ENCODE peak calls at places on chromosomes 2 and 18, in seven cellular contexts. S is NB4, L is mammary epithelial cell, D is AG10803, T is omental fat pad, F is heart left ventricle, P is MCF 10A. N is an unnamed sample.

GRCh38 chr2:30677861-30678385 is 129.3 kb downstream of the CAPN13 start:
- DNase-seq in S (no peak), L (no peak), D (no peak), T (no peak), F (no peak), P (no peak), N (no peak)

GRCh38 chr2:84494070-84494469 is 22.2 kb upstream of the DNAH6 start:
- DNase-seq in S (no peak), L (peak), D (peak), T (no peak), F (no peak), P (no peak), N (no peak)

GRCh38 chr2:237501892-237502513 is 15.0 kb downstream of the MLPH start:
- DNase-seq in S (no peak), L (no peak), D (peak), T (no peak), F (no peak), P (no peak), N (no peak)

GRCh38 chr18:44903327-44903726 is 222.6 kb downstream of the SETBP1 start:
- DNase-seq in S (no peak), L (no peak), D (no peak), T (no peak), F (no peak), P (no peak), N (no peak)

GRCh38 chr2:225010804-225011203 is 31.5 kb downstream of the DOCK10 start:
- DNase-seq in S (no peak), L (peak), D (peak), T (no peak), F (no peak), P (peak), N (no peak)

GRCh38 chr2:230472619-230473018 is 56.6 kb downstream of the SP100 start:
- DNase-seq in S (peak), L (peak), D (peak), T (no peak), F (no peak), P (peak), N (no peak)

GRCh38 chr2:45904931-45905642 is 253.6 kb downstream of the PRKCE start:
- DNase-seq in S (no peak), L (no peak), D (peak), T (no peak), F (no peak), P (no peak), N (no peak)

GRCh38 chr2:144583741-144584453 is 64.0 kb upstream of the ZEB2 start:
- DNase-seq in S (no peak), L (peak), D (peak), T (no peak), F (no peak), P (peak), N (no peak)

GRCh38 chr2:211181626-211182025 is 625.2 kb downstream of the CPS1 start:
- DNase-seq in S (no peak), L (no peak), D (no peak), T (no peak), F (no peak), P (no peak), N (no peak)

GRCh38 chr2:240432820-240433801 is 2.4 kb upstream of the GPC1 start:
- DNase-seq in S (no peak), L (no peak), D (no peak), T (peak), F (no peak), P (no peak), N (peak)

GRCh38 chr18:52869942-52870907 is 530.2 kb downstream of the DCC start:
- DNase-seq in S (no peak), L (no peak), D (no peak), T (no peak), F (no peak), P (no peak), N (peak)

GRCh38 chr2:119389615-119390306 is 23.0 kb downstream of the DBI start:
- DNase-seq in S (peak), L (peak), D (peak), T (peak), F (peak), P (peak), N (no peak)

GRCh38 chr2:147096671-147097070 is 748.2 kb upstream of the ACVR2A start:
- DNase-seq in S (no peak), L (peak), D (no peak), T (no peak), F (no peak), P (no peak), N (no peak)

GRCh38 chr2:205482399-205483065 is 199.8 kb upstream of the NRP2 start:
- DNase-seq in S (no peak), L (no peak), D (no peak), T (no peak), F (peak), P (no peak), N (no peak)

GRCh38 chr18:29439398-29439797 is 1262.5 kb upstream of the CDH2 start:
- DNase-seq in S (no peak), L (no peak), D (no peak), T (no peak), F (no peak), P (no peak), N (no peak)
- TF ChIP-seq CTCF in S (no peak), L (peak), D (peak), T (no peak), F (no peak), P (no peak), N (peak)

GRCh38 chr2:173397539-173397938 is 42.9 kb downstream of the CDCA7 start:
- DNase-seq in S (no peak), L (no peak), D (no peak), T (no peak), F (no peak), P (no peak), N (no peak)
- TF ChIP-seq CTCF in S (no peak), L (peak), D (no peak), T (no peak), F (no peak), P (peak), N (no peak)

DNA sequence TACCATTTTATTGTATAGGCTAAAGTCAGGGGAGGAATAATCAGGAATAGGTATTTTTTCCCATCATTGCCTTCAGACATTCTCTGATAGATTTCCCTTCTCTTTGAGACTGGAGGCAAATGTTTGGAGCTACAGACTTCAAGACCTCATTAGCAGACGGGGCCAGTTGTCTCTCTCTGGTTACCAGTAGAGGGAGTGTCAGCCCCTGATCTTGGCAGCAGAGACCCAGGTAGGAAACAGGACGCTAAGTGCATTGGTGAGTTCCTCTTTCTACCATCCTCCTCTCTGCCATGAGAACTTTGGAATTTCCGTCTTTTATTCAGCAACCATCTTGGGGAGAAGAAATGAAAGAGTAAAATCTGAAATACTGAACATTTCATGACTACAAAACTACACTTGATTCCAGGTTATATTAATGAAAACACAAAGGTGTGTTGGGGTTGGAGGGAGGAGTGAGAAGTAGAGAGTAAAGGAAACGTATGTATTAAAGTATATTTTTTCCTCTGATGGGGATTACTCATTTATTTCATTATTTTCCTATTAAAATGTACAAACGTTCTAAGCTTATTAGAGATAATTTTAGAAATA is 186.2 kb upstream of the GCFC2 start:
- DNase-seq in S (peak), L (peak), D (no peak), T (no peak), F (no peak), P (peak), N (peak)
- TF ChIP-seq CTCF in S (peak), L (peak), D (no peak), T (no peak), F (peak), P (peak), N (peak)

GRCh38 chr2:171568085-171568484 is 45.8 kb downstream of the CYBRD1 start:
- DNase-seq in S (peak), L (no peak), D (no peak), T (no peak), F (no peak), P (no peak), N (no peak)
- TF ChIP-seq CTCF in S (no peak), L (no peak), D (peak), T (no peak), F (no peak), P (no peak), N (no peak)

N was measured in nephron progenitor cell.